ENCODE peak calls at places on chromosome 1, in six cellular contexts. One of them, this sample, is unnamed.

GRCh38 chr1:232969791-232970190 is 19.4 kb downstream of the NTPCR start:
- DNase-seq in foreskin fibroblast: no peak
- DNase-seq in glutamatergic neuron: no peak
- DNase-seq in psoas muscle: no peak
- DNase-seq in heart left ventricle: peak
- DNase-seq in uterus: no peak
- DNase-seq in this sample: no peak

GRCh38 chr1:159869173-159869572 is 6.7 kb upstream of the VSIG8 start:
- DNase-seq in psoas muscle: no peak
- DNase-seq in glutamatergic neuron: no peak
- DNase-seq in uterus: no peak
- DNase-seq in foreskin fibroblast: peak
- DNase-seq in heart left ventricle: no peak
- DNase-seq in this sample: peak

GRCh38 chr1:63703661-63704060 is 70.2 kb upstream of the ROR1 start:
- DNase-seq in psoas muscle: no peak
- DNase-seq in glutamatergic neuron: peak
- DNase-seq in foreskin fibroblast: no peak
- DNase-seq in uterus: no peak
- DNase-seq in heart left ventricle: no peak
- DNase-seq in this sample: no peak

GRCh38 chr1:57024855-57025254 is 59.0 kb upstream of the C8B start:
- DNase-seq in foreskin fibroblast: no peak
- DNase-seq in glutamatergic neuron: peak
- DNase-seq in psoas muscle: no peak
- DNase-seq in uterus: no peak
- DNase-seq in heart left ventricle: no peak
- DNase-seq in this sample: no peak

GRCh38 chr1:213914351-213914750 is 73.4 kb upstream of the PROX1 start:
- DNase-seq in glutamatergic neuron: peak
- DNase-seq in heart left ventricle: no peak
- DNase-seq in foreskin fibroblast: no peak
- DNase-seq in psoas muscle: no peak
- DNase-seq in uterus: no peak
- DNase-seq in this sample: no peak

GRCh38 chr1:33735624-33736023 is 128.3 kb upstream of the HMGB4 start:
- DNase-seq in glutamatergic neuron: no peak
- DNase-seq in foreskin fibroblast: peak
- DNase-seq in psoas muscle: no peak
- DNase-seq in uterus: no peak
- DNase-seq in heart left ventricle: no peak
- DNase-seq in this sample: peak

GRCh38 chr1:1024421-1025415 is 4.8 kb downstream of the AGRN start:
- DNase-seq in heart left ventricle: no peak
- DNase-seq in uterus: no peak
- DNase-seq in foreskin fibroblast: no peak
- DNase-seq in glutamatergic neuron: peak
- DNase-seq in psoas muscle: no peak
- DNase-seq in this sample: no peak

GRCh38 chr1:1461721-1462317 is 9.7 kb upstream of the ATAD3B start:
- DNase-seq in uterus: no peak
- DNase-seq in glutamatergic neuron: no peak
- DNase-seq in foreskin fibroblast: no peak
- DNase-seq in psoas muscle: no peak
- DNase-seq in heart left ventricle: no peak
- DNase-seq in this sample: no peak

GRCh38 chr1:81915937-81916336 is 115.2 kb downstream of the ADGRL2 start:
- DNase-seq in uterus: no peak
- DNase-seq in foreskin fibroblast: no peak
- DNase-seq in psoas muscle: no peak
- DNase-seq in glutamatergic neuron: no peak
- DNase-seq in heart left ventricle: no peak
- DNase-seq in this sample: no peak

GRCh38 chr1:221230605-221231004 is 351.4 kb downstream of the HLX start:
- DNase-seq in uterus: no peak
- DNase-seq in glutamatergic neuron: no peak
- DNase-seq in foreskin fibroblast: no peak
- DNase-seq in heart left ventricle: no peak
- DNase-seq in psoas muscle: no peak
- DNase-seq in this sample: peak

GRCh38 chr1:215397843-215398242 is 169.3 kb upstream of the KCTD3 start:
- DNase-seq in heart left ventricle: no peak
- DNase-seq in uterus: no peak
- DNase-seq in glutamatergic neuron: no peak
- DNase-seq in psoas muscle: no peak
- DNase-seq in foreskin fibroblast: no peak
- DNase-seq in this sample: no peak

GRCh38 chr1:114379358-114379757 is 131.6 kb downstream of the TRIM33 start:
- DNase-seq in foreskin fibroblast: no peak
- DNase-seq in heart left ventricle: no peak
- DNase-seq in uterus: no peak
- DNase-seq in psoas muscle: no peak
- DNase-seq in glutamatergic neuron: no peak
- DNase-seq in this sample: no peak

GRCh38 chr1:229843627-229844238 is 217.7 kb downstream of the URB2 start:
- DNase-seq in uterus: peak
- DNase-seq in psoas muscle: peak
- DNase-seq in glutamatergic neuron: peak
- DNase-seq in heart left ventricle: peak
- DNase-seq in foreskin fibroblast: peak
- DNase-seq in this sample: peak

GRCh38 chr1:229842302-229843255 is 216.5 kb downstream of the URB2 start:
- DNase-seq in psoas muscle: no peak
- DNase-seq in glutamatergic neuron: no peak
- DNase-seq in uterus: no peak
- DNase-seq in heart left ventricle: no peak
- DNase-seq in foreskin fibroblast: no peak
- DNase-seq in this sample: no peak

GRCh38 chr1:229841230-229841629 is 215.2 kb downstream of the URB2 start:
- DNase-seq in glutamatergic neuron: no peak
- DNase-seq in psoas muscle: no peak
- DNase-seq in uterus: no peak
- DNase-seq in foreskin fibroblast: no peak
- DNase-seq in heart left ventricle: no peak
- DNase-seq in this sample: no peak

GRCh38 chr1:229836324-229836723 is 210.3 kb downstream of the URB2 start:
- DNase-seq in glutamatergic neuron: no peak
- DNase-seq in psoas muscle: no peak
- DNase-seq in foreskin fibroblast: no peak
- DNase-seq in heart left ventricle: no peak
- DNase-seq in uterus: no peak
- DNase-seq in this sample: no peak

DNA sequence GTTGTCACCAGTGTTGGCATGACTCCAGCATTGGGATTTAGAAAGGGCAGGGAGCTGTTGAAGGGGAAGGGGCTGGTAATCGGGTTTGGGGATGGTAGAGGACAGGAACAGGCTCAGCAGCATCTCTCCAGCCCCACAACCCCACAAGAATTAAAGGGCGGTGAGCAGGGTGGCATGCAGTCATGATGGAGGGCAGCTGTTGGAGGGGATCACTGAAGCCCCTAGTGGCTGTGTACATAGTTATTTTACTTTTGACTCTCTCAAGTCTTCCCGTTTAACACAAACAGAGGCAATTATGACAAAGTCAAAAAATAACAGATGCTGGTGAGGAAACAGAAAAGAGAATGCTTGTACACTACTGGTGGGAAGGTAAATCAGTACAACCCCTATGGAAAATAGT is 213.8 kb downstream of the URB2 start:
- DNase-seq in heart left ventricle: no peak
- DNase-seq in foreskin fibroblast: no peak
- DNase-seq in uterus: no peak
- DNase-seq in psoas muscle: no peak
- DNase-seq in glutamatergic neuron: no peak
- DNase-seq in this sample: no peak
- TF ChIP-seq CTCF in heart left ventricle: no peak
- TF ChIP-seq CTCF in foreskin fibroblast: no peak
- TF ChIP-seq CTCF in uterus: no peak
- TF ChIP-seq CTCF in psoas muscle: no peak
- TF ChIP-seq CTCF in glutamatergic neuron: no peak
- TF ChIP-seq CTCF in this sample: no peak

GRCh38 chr1:34786521-34787325 is 5.7 kb downstream of the GJB3 start:
- DNase-seq in uterus: peak
- DNase-seq in psoas muscle: peak
- DNase-seq in foreskin fibroblast: peak
- DNase-seq in glutamatergic neuron: peak
- DNase-seq in heart left ventricle: peak
- DNase-seq in this sample: peak
- TF ChIP-seq CTCF in uterus: peak
- TF ChIP-seq CTCF in psoas muscle: peak
- TF ChIP-seq CTCF in foreskin fibroblast: peak
- TF ChIP-seq CTCF in glutamatergic neuron: peak
- TF ChIP-seq CTCF in heart left ventricle: peak
- TF ChIP-seq CTCF in this sample: peak

GRCh38 chr1:154574715-154575114 is 7.1 kb downstream of the CHRNB2 start:
- DNase-seq in uterus: no peak
- DNase-seq in heart left ventricle: no peak
- DNase-seq in glutamatergic neuron: no peak
- DNase-seq in foreskin fibroblast: peak
- DNase-seq in psoas muscle: no peak
- DNase-seq in this sample: peak

GRCh38 chr1:154571244-154571963 is 3.8 kb downstream of the CHRNB2 start:
- DNase-seq in foreskin fibroblast: no peak
- DNase-seq in psoas muscle: no peak
- DNase-seq in heart left ventricle: no peak
- DNase-seq in glutamatergic neuron: no peak
- DNase-seq in uterus: no peak
- DNase-seq in this sample: no peak

GRCh38 chr1:154573168-154573510 is 5.6 kb downstream of the CHRNB2 start:
- DNase-seq in psoas muscle: no peak
- DNase-seq in foreskin fibroblast: no peak
- DNase-seq in heart left ventricle: no peak
- DNase-seq in uterus: no peak
- DNase-seq in glutamatergic neuron: no peak
- DNase-seq in this sample: no peak

GRCh38 chr1:154571964-154572288 is 4.3 kb downstream of the CHRNB2 start:
- DNase-seq in foreskin fibroblast: no peak
- DNase-seq in uterus: no peak
- DNase-seq in heart left ventricle: no peak
- DNase-seq in glutamatergic neuron: no peak
- DNase-seq in psoas muscle: no peak
- DNase-seq in this sample: no peak

GRCh38 chr1:154572433-154573167 is 5.0 kb downstream of the CHRNB2 start:
- DNase-seq in glutamatergic neuron: peak
- DNase-seq in uterus: no peak
- DNase-seq in foreskin fibroblast: no peak
- DNase-seq in heart left ventricle: no peak
- DNase-seq in psoas muscle: no peak
- DNase-seq in this sample: no peak
- TF ChIP-seq CTCF in glutamatergic neuron: no peak
- TF ChIP-seq CTCF in uterus: no peak
- TF ChIP-seq CTCF in foreskin fibroblast: no peak
- TF ChIP-seq CTCF in heart left ventricle: no peak
- TF ChIP-seq CTCF in psoas muscle: no peak
- TF ChIP-seq CTCF in this sample: no peak

GRCh38 chr1:183471748-183472487 is 381 bp upstream of the SMG7 start:
- DNase-seq in glutamatergic neuron: peak
- DNase-seq in psoas muscle: peak
- DNase-seq in heart left ventricle: peak
- DNase-seq in foreskin fibroblast: peak
- DNase-seq in uterus: peak
- DNase-seq in this sample: peak
- TF ChIP-seq CTCF in glutamatergic neuron: no peak
- TF ChIP-seq CTCF in psoas muscle: no peak
- TF ChIP-seq CTCF in heart left ventricle: no peak
- TF ChIP-seq CTCF in foreskin fibroblast: no peak
- TF ChIP-seq CTCF in uterus: peak
- TF ChIP-seq CTCF in this sample: peak